ENCODE peak calls at places on chromosome 10, in eight cellular contexts. I, Q, D, Y, G, T, L and M are unnamed samples.

GRCh38 chr10:7085147-7085912 is 325.5 kb downstream of the SFMBT2 start:
- DNase-seq in I (no peak), Q (no peak), D (no peak), Y (no peak), G (no peak), T (no peak), L (peak; percentile 64), M (no peak)

GRCh38 chr10:32938554-32939061 is 19.4 kb downstream of the ITGB1 start:
- DNase-seq in I (peak; percentile 66), Q (no peak), D (peak; percentile 63), Y (no peak), G (no peak), T (no peak), L (no peak), M (peak; percentile 27)

GRCh38 chr10:79445217-79445707 is at the start of gene ZCCHC24:
- DNase-seq in I (no peak), Q (peak; percentile 22), D (peak; percentile 88), Y (peak; percentile 57), G (no peak), T (no peak), L (no peak), M (peak; percentile 65)

GRCh38 chr10:101071266-101071884 is 9.6 kb downstream of the KAZALD1 start:
- DNase-seq in I (no peak), Q (no peak), D (no peak), Y (peak; percentile 98), G (no peak), T (peak; percentile 79), L (peak; percentile 73), M (no peak)

GRCh38 chr10:22674215-22674930 is 40.0 kb downstream of the PIP4K2A start:
- DNase-seq in I (peak; percentile 32), Q (no peak), D (no peak), Y (no peak), G (no peak), T (no peak), L (peak; percentile 5), M (no peak)

GRCh38 chr10:119677904-119678755 is 26.9 kb downstream of the BAG3 start:
- DNase-seq in I (no peak), Q (no peak), D (no peak), Y (no peak), G (no peak), T (no peak), L (no peak), M (no peak)

GRCh38 chr10:48518412-48518811 is 86.5 kb downstream of the ARHGAP22 start:
- DNase-seq in I (no peak), Q (no peak), D (peak; percentile 37), Y (no peak), G (no peak), T (no peak), L (no peak), M (no peak)

GRCh38 chr10:96495544-96495943 is 18.2 kb downstream of the TLL2 start:
- DNase-seq in I (no peak), Q (no peak), D (peak; percentile 25), Y (no peak), G (no peak), T (no peak), L (no peak), M (no peak)

GRCh38 chr10:34341473-34341872 is 473.6 kb downstream of the PARD3 start:
- DNase-seq in I (no peak), Q (no peak), D (no peak), Y (no peak), G (no peak), T (peak; percentile 51), L (no peak), M (no peak)

GRCh38 chr10:34346516-34347150 is 468.5 kb downstream of the PARD3 start:
- DNase-seq in I (no peak), Q (no peak), D (no peak), Y (no peak), G (no peak), T (no peak), L (peak; percentile 80), M (no peak)

GRCh38 chr10:34339816-34340553 is 475.1 kb downstream of the PARD3 start:
- DNase-seq in I (no peak), Q (no peak), D (no peak), Y (no peak), G (no peak), T (no peak), L (no peak), M (no peak)

GRCh38 chr10:34345383-34345782 is 469.7 kb downstream of the PARD3 start:
- DNase-seq in I (no peak), Q (no peak), D (no peak), Y (no peak), G (no peak), T (no peak), L (no peak), M (no peak)

DNA sequence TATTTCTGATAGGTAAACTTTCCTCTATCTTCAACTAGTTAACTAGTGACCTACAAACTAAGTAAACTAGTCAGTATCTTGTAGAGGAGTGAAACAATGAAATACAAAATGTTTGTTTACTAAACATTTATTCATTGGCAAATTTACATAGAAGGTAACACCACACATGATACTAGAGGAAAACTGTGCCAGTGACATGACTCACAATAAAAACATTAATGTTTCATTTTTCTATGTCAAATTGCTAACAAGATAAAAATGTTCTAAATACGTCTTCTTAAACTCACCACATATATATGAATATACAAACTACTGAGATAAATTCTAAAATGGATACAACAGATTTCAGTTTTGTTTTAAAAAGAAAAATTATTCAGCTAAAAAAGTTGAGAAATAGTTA is 471.3 kb downstream of the PARD3 start:
- DNase-seq in I (no peak), Q (no peak), D (no peak), Y (no peak), G (no peak), T (no peak), L (peak; percentile 41), M (no peak)
- H3K4me1 ChIP-seq in I (peaks cover 18% of the 10 kb centered on the region), Q (no peaks in the 10 kb centered on the region), D (no peaks in the 10 kb centered on the region), Y (no peaks in the 10 kb centered on the region), G (no peaks in the 10 kb centered on the region), T (no peaks in the 10 kb centered on the region), L (peaks cover 4% of the 10 kb centered on the region), M (no peaks in the 10 kb centered on the region)

DNA sequence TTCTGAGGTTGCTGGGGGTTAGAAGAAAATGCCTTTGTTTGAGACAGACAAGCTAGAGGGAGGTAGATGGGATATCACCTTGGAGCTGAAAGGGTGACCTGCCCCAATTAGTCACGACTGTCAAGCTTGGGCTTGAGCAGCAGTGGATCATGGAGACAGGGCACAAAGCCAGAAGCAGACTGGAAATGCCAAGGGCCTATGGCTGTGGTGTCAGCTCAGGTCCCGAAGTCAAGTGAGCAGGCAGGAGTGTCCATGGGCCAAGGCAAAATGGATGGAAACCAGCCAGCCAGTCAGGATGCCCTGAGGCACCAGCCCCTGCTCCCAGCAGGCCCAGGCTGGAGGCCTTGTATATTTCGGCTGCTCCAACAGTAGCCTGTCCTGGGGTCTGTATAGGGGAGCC is 96.9 kb upstream of the ARHGAP21 start:
- DNase-seq in I (no peak), Q (no peak), D (no peak), Y (no peak), G (no peak), T (no peak), L (no peak), M (no peak)
- H3K4me1 ChIP-seq in I (no peaks in the 10 kb centered on the region), Q (peaks cover 30% of the 10 kb centered on the region), D (no peaks in the 10 kb centered on the region), Y (no peaks in the 10 kb centered on the region), G (peaks cover 2% of the 10 kb centered on the region), T (no peaks in the 10 kb centered on the region), L (peaks cover 6% of the 10 kb centered on the region), M (no peaks in the 10 kb centered on the region)

GRCh38 chr10:133391249-133391635 is 2.7 kb upstream of the MTG1 start:
- DNase-seq in I (no peak), Q (no peak), D (no peak), Y (no peak), G (no peak), T (no peak), L (no peak), M (no peak)

GRCh38 chr10:133388973-133389818 is 4.8 kb upstream of the MTG1 start:
- DNase-seq in I (no peak), Q (no peak), D (no peak), Y (peak; percentile 97), G (peak; percentile 45), T (no peak), L (no peak), M (no peak)

GRCh38 chr10:133385214-133385613 is 6.2 kb downstream of the PAOX start:
- DNase-seq in I (no peak), Q (no peak), D (no peak), Y (no peak), G (no peak), T (no peak), L (no peak), M (no peak)

GRCh38 chr10:133390597-133391248 is 3.2 kb upstream of the MTG1 start:
- DNase-seq in I (no peak), Q (no peak), D (no peak), Y (no peak), G (no peak), T (no peak), L (no peak), M (no peak)

GRCh38 chr10:133388265-133388972 is 5.5 kb upstream of the MTG1 start:
- DNase-seq in I (peak; percentile 37), Q (no peak), D (no peak), Y (peak; percentile 57), G (no peak), T (no peak), L (no peak), M (no peak)
- H3K4me1 ChIP-seq in I (peaks cover 1% of the 10 kb centered on the region), Q (peaks cover 11% of the 10 kb centered on the region), D (no peaks in the 10 kb centered on the region), Y (peaks cover 39% of the 10 kb centered on the region), G (peaks cover 35% of the 10 kb centered on the region), T (no peaks in the 10 kb centered on the region), L (no peaks in the 10 kb centered on the region), M (peaks cover under 1% of the 10 kb centered on the region)

DNA sequence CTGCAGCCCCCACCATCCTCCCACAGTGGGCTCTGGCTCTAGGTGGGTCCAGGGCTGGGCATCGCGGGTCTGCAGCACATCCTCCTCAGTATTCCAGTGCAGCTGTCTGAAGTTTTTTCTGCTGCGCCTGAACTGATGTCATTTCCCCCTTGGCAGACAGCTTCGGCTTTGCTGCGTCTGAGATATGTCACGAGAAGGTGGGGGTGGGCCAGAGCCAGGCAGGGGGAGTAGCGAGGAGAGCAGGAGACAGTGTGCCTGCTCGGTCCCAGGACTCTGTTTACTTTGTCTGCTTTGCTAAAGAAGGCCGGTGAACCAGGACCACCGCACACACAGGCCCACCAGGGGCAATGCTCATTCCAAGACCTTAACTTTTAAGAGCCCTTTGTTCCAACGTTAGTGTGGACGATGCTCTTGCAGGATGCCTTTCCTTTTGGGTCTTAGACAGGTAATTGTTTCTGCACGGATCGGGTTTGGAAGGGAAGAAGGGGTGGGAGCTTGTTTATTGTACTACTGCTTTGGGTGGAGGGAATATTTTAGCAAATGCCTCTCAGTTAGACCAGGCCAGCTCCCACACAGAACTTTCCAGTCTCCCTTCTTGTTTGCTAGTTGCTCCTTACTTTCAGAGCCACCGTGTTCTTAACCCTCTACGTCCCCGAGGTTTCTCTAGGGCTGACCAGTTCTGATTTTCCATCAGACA is 32.4 kb downstream of the WBP1L start:
- DNase-seq in I (peak; percentile 81), Q (no peak), D (peak; percentile 69), Y (no peak), G (peak; percentile 56), T (peak; percentile 93), L (peak; percentile 91), M (no peak)
- H3K4me1 ChIP-seq in I (peaks cover 61% of the 10 kb centered on the region), Q (no peaks in the 10 kb centered on the region), D (peaks cover 31% of the 10 kb centered on the region), Y (peaks cover 29% of the 10 kb centered on the region), G (peaks cover 35% of the 10 kb centered on the region), T (peaks cover 6% of the 10 kb centered on the region), L (peaks cover 22% of the 10 kb centered on the region), M (peaks cover 9% of the 10 kb centered on the region)